ENCODE peak calls at places on chromosomes 7 and 10, in five cellular contexts. I, Z, C, L and F are unnamed samples.

GRCh38 chr7:40704172-40704571 is 569.4 kb downstream of the SUGCT start:
- DNase-seq in I (no peak), C (no peak), L (no peak), Z (peak; percentile 5), F (no peak)

GRCh38 chr10:97048649-97049427 is 136.9 kb downstream of the SLIT1 start:
- DNase-seq in L (no peak), Z (no peak), I (no peak), C (no peak), F (no peak)

GRCh38 chr7:122166708-122167107 is 22.7 kb upstream of the AASS start:
- DNase-seq in Z (no peak), I (no peak), L (no peak), C (peak; percentile 62), F (no peak)

GRCh38 chr10:32073676-32074075 is 17.5 kb upstream of the KIF5B start:
- DNase-seq in C (peak; percentile 18), Z (no peak), I (no peak), L (no peak), F (no peak)

GRCh38 chr10:82609845-82610244 is 734.9 kb downstream of the NRG3 start:
- DNase-seq in Z (no peak), C (no peak), L (no peak), I (no peak), F (no peak)

GRCh38 chr7:129689995-129690581 is 78.6 kb downstream of the NRF1 start:
- DNase-seq in L (no peak), C (no peak), I (no peak), Z (no peak), F (no peak)

GRCh38 chr10:123165445-123166072 is 11.4 kb downstream of the BUB3 start:
- DNase-seq in I (no peak), C (no peak), L (no peak), Z (no peak), F (no peak)

GRCh38 chr7:99365318-99366141 is 9.0 kb upstream of the ARPC1B start:
- DNase-seq in I (peak; percentile 45), L (no peak), Z (peak; percentile 22), C (no peak), F (no peak)

GRCh38 chr10:86536294-86536861 is 14.8 kb upstream of the WAPL start:
- DNase-seq in C (no peak), I (no peak), L (no peak), Z (no peak), F (no peak)

GRCh38 chr7:16271990-16272665 is 149.2 kb downstream of the CRPPA start:
- DNase-seq in Z (no peak), C (peak; percentile 8), L (no peak), I (no peak), F (no peak)

GRCh38 chr10:83680470-83680891 is 458.8 kb upstream of the GHITM start:
- DNase-seq in I (no peak), C (no peak), Z (no peak), L (no peak), F (peak; percentile 95)

GRCh38 chr7:99141334-99141733 is 2.6 kb downstream of the SMURF1 start:
- DNase-seq in L (no peak), C (no peak), Z (no peak), I (no peak), F (no peak)

GRCh38 chr10:78524342-78524741 is 490.7 kb downstream of the RPS24 start:
- DNase-seq in C (no peak), I (no peak), Z (no peak), L (no peak), F (no peak)

GRCh38 chr7:78751253-78751652 is 702.2 kb downstream of the MAGI2 start:
- DNase-seq in Z (no peak), L (no peak), I (no peak), C (no peak), F (no peak)

GRCh38 chr10:11447571-11447970 is 163.9 kb downstream of the USP6NL start:
- DNase-seq in C (no peak), L (no peak), Z (no peak), I (no peak), F (no peak)

GRCh38 chr7:604884-605531 is 85.4 kb upstream of the PDGFA start:
- DNase-seq in I (no peak), L (no peak), C (no peak), Z (no peak), F (no peak)

GRCh38 chr10:96910488-96911395 is 78.6 kb downstream of the LCOR start:
- DNase-seq in I (peak; percentile 52), C (peak; percentile 35), Z (peak; percentile 28), L (no peak), F (peak; percentile 28)

GRCh38 chr7:93884541-93884940 is 6.0 kb downstream of the TFPI2 start:
- DNase-seq in Z (no peak), I (no peak), L (no peak), C (no peak), F (no peak)

GRCh38 chr7:87874066-87874465 is 2.1 kb downstream of the SLC25A40 start:
- DNase-seq in L (no peak), Z (no peak), I (no peak), C (no peak), F (no peak)

GRCh38 chr10:20811131-20811530 is 86.0 kb downstream of the NEBL start:
- DNase-seq in L (no peak), Z (no peak), C (no peak), I (no peak), F (no peak)

GRCh38 chr10:29113251-29113945 is 175.5 kb upstream of the LYZL1 start:
- DNase-seq in C (no peak), I (no peak), L (no peak), Z (no peak), F (no peak)

GRCh38 chr7:27641576-27642230 is 21.0 kb downstream of the HIBADH start:
- DNase-seq in Z (no peak), L (no peak), I (peak; percentile 39), C (no peak), F (no peak)

GRCh38 chr7:6092953-6093354 is 61.8 kb downstream of the ANKRD61 start:
- DNase-seq in I (no peak), Z (peak; percentile 31), L (no peak), C (no peak), F (no peak)

DNA sequence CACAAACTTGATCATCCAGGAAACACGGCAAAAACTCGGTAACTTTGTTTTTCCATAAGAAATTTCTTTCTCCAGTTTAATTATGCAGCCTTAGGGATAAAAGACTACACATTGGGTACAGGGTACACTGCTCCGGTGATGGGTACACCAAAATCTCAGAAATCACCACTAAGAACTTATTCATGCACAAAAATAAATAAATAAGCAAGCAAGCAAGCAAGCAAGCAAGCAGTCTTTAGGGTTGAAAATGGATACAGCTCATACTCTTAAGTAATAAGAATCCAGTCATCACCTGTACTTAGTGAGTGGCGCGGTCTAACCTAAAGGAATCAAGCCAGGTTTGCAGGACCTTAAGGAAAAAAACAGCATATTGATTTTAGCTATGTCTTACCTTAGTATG is 30.0 kb downstream of the MCM10 start:
- DNase-seq in L (no peak), Z (no peak), C (no peak), I (no peak), F (no peak)
- TF ChIP-seq RFX5 in L (no peak), Z (no peak), C (no peak), I (no peak), F (no peak)

DNA sequence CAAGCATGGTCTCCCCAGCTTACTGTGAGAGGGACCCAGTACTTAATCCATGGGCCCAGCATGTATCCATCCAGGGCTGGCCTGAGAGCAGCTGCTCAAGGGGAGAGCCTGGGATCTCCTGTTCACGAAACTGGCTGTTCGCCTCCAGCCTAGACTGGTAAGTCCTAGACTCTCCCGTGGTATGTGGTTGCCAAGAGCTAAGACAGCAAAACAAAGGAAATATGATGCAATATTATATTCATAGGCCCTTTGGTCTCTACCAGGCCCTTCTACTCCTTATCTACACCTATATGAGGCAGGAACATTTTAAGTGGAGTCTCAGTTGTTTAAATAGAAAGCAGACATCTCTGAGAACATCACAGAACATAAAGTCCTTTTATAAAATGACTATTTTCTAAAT is 28.9 kb upstream of the STK17A start:
- DNase-seq in L (no peak), I (no peak), C (no peak), Z (peak; percentile 22), F (no peak)
- TF ChIP-seq RFX5 in L (no peak), I (no peak), C (no peak), Z (no peak), F (no peak)

GRCh38 chr7:143387156-143387975 is 6.2 kb downstream of the ZYX start:
- DNase-seq in I (peak; percentile 37), Z (no peak), C (no peak), L (no peak), F (no peak)

GRCh38 chr7:143388491-143389101 is 7.5 kb downstream of the ZYX start:
- DNase-seq in I (no peak), Z (no peak), L (no peak), C (no peak), F (no peak)

GRCh38 chr7:143389316-143390097 is 8.4 kb downstream of the ZYX start:
- DNase-seq in C (no peak), I (no peak), L (no peak), Z (no peak), F (no peak)

GRCh38 chr7:143385891-143386781 is 5.0 kb downstream of the ZYX start:
- DNase-seq in C (no peak), I (no peak), Z (no peak), L (no peak), F (no peak)

DNA sequence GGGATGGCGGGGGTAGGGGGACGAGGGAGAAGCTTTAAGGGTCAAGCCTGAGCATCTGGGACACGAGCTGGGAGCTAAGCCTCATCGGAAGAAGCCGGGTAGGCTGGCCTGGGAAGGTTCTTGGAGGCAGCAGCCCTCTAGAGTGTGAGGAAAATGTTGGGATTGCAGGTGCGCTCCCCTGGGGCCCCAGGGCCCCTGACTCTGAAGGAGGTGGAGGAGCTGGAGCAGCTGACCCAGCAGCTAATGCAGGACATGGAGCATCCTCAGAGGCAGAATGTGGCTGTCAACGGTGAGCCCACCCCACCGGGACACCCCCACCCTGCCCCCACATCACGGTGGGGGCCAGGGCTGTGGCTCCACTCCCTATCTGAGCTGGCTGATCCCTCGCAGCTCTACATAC is 6.9 kb downstream of the ZYX start:
- DNase-seq in C (no peak), L (no peak), Z (no peak), I (no peak), F (no peak)
- TF ChIP-seq RFX5 in C (no peak), L (no peak), Z (no peak), I (no peak), F (no peak)

GRCh38 chr10:70849582-70850016 is 33.9 kb downstream of the SGPL1 start:
- DNase-seq in L (no peak), C (peak; percentile 95), Z (peak; percentile 90), I (peak; percentile 6), F (no peak)
- TF ChIP-seq RFX5 in L (no peak), C (no peak), Z (no peak), I (no peak), F (no peak)

GRCh38 chr7:156881676-156882075 is 11.3 kb downstream of the LMBR1 start:
- DNase-seq in C (no peak), L (no peak), Z (no peak), I (no peak), F (no peak)
- TF ChIP-seq RFX5 in C (no peak), L (no peak), Z (no peak), I (no peak), F (no peak)

DNA sequence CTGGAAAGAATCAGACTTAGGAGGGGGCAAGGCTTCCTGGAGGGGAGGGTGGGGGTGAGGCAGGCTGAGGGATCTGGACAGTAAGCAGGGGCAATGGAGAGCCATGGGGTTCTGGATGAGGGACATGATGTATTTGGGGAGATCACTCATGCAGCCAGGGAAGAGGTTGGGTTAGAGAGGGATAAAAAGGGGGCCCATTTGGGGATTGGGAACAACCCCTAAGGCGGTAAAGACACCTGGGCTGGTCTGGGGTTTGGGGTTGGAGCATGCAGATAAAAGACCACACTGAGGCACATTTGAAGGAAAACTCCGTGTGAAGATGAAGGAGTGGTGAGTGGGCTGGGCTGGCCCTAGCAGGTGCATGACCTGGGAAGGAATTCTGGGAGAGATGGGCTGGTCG is 30.8 kb downstream of the HIF1AN start:
- DNase-seq in C (no peak), I (no peak), L (no peak), Z (no peak), F (no peak)
- TF ChIP-seq RFX5 in C (no peak), I (no peak), L (no peak), Z (no peak), F (no peak)